ENCODE peak calls at places on chromosomes 1 and 21, in six cellular contexts. A, R, L, G, M and E are unnamed samples.

GRCh38 chr1:85494074-85494956 is 29.4 kb upstream of the DDAH1 start:
- ATAC-seq in A (no peak), R (no peak), L (peak; percentile 40), G (peak; percentile 65), M (no peak), E (peak; percentile 13)

GRCh38 chr1:183699643-183700160 is 46.6 kb upstream of the APOBEC4 start:
- ATAC-seq in A (no peak), R (no peak), L (peak; percentile 97), G (peak; percentile 98), M (peak; percentile 32), E (no peak)

GRCh38 chr1:38064232-38064903 is 17.8 kb upstream of the POU3F1 start:
- ATAC-seq in A (no peak), R (peak; percentile 83), L (no peak), G (peak; percentile 37), M (no peak), E (no peak)

GRCh38 chr1:197399691-197400521 is 131.9 kb downstream of the CRB1 start:
- ATAC-seq in A (peak; percentile 81), R (peak; percentile 96), L (peak; percentile 86), G (peak; percentile 81), M (peak; percentile 44), E (no peak)

GRCh38 chr1:20478072-20478660 is 7.8 kb downstream of the CAMK2N1 start:
- ATAC-seq in A (no peak), R (no peak), L (no peak), G (no peak), M (no peak), E (no peak)

GRCh38 chr1:40160806-40161124 is 422 bp upstream of the RLF start:
- ATAC-seq in A (no peak), R (no peak), L (no peak), G (no peak), M (no peak), E (no peak)

GRCh38 chr1:218164930-218165686 is 120.0 kb upstream of the RRP15 start:
- ATAC-seq in A (peak; percentile 64), R (peak; percentile 29), L (peak; percentile 87), G (peak; percentile 91), M (peak; percentile 73), E (peak; percentile 69)

GRCh38 chr21:16587141-16587570 is 857.4 kb downstream of the USP25 start:
- ATAC-seq in A (no peak), R (no peak), L (peak; percentile 78), G (peak; percentile 74), M (peak; percentile 51), E (no peak)

GRCh38 chr1:198168180-198168579 is 11.4 kb downstream of the NEK7 start:
- ATAC-seq in A (peak; percentile 55), R (peak; percentile 15), L (no peak), G (no peak), M (no peak), E (no peak)

GRCh38 chr1:17831619-17832018 is 76.5 kb downstream of the ACTL8 start:
- ATAC-seq in A (no peak), R (peak; percentile 60), L (no peak), G (no peak), M (no peak), E (no peak)

GRCh38 chr1:164524810-164525209 is 34.2 kb upstream of the PBX1 start:
- ATAC-seq in A (no peak), R (no peak), L (no peak), G (no peak), M (no peak), E (no peak)

GRCh38 chr1:53511323-53511932 is 52.2 kb downstream of the DMRTB1 start:
- ATAC-seq in A (no peak), R (no peak), L (no peak), G (no peak), M (no peak), E (no peak)

GRCh38 chr1:25064465-25065238 is 134.6 kb upstream of the RUNX3 start:
- ATAC-seq in A (peak; percentile 87), R (no peak), L (no peak), G (no peak), M (no peak), E (no peak)

GRCh38 chr1:27637052-27637451 is 2.1 kb upstream of the FGR start:
- ATAC-seq in A (peak; percentile 63), R (no peak), L (no peak), G (no peak), M (no peak), E (no peak)

GRCh38 chr1:196433000-196433399 is 175.2 kb downstream of the KCNT2 start:
- ATAC-seq in A (no peak), R (no peak), L (no peak), G (no peak), M (no peak), E (no peak)

GRCh38 chr1:3423245-3423829 is 31.1 kb upstream of the ARHGEF16 start:
- ATAC-seq in A (no peak), R (no peak), L (no peak), G (peak; percentile 90), M (peak; percentile 25), E (peak; percentile 59)

GRCh38 chr1:156895408-156895874 is 1.9 kb downstream of the PEAR1 start:
- ATAC-seq in A (no peak), R (no peak), L (no peak), G (no peak), M (no peak), E (no peak)

GRCh38 chr1:156895927-156896326 is 2.4 kb downstream of the PEAR1 start:
- ATAC-seq in A (no peak), R (no peak), L (no peak), G (no peak), M (no peak), E (no peak)

GRCh38 chr1:156893048-156893953 is at the start of gene PEAR1:
- ATAC-seq in A (no peak), R (no peak), L (no peak), G (no peak), M (no peak), E (peak; percentile 20)

GRCh38 chr1:156894001-156894400 is 483 bp downstream of the PEAR1 start:
- ATAC-seq in A (no peak), R (no peak), L (no peak), G (no peak), M (no peak), E (no peak)

DNA sequence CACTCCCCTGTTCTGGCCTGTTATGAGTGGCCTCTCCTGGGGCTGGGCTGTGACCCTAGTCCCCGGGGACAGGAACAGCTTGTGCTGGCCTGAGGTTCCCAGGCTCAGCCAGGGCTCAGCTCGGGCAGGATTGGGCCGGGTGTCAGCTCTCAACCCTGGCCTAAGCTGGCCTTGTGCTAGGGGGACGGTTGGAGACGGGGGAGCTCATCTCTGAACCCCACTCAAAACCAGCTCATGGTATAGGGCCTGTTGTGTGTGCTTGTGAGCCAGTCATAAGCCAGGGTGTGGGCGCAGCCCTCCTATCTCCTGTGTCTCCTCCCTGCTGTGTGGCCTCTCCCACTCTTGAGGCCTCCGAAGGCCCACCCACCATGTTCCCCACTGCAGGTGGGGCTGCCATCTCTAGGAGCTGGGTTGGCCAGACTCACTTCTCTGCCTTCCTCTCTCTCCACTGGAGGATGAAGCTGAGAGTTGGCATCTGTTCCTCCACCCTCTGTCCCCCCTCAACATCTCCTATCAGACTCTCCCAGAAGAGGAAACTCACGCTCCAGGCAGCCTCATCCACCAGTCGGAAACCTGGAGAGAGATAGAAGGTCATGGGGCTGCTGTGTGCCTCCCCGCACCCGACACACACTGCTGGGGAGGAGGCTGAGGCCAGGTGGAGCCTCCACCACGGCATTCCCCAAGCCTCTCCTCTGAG is 1.3 kb downstream of the PEAR1 start:
- ATAC-seq in A (no peak), R (peak; percentile 74), L (no peak), G (no peak), M (no peak), E (no peak)
- H3K4me1 ChIP-seq in A (no peaks in the 10 kb centered on the region), R (peaks cover 36% of the 10 kb centered on the region), L (peaks cover 64% of the 10 kb centered on the region), G (peaks cover 28% of the 10 kb centered on the region), M (peaks cover 54% of the 10 kb centered on the region), E (peaks cover 12% of the 10 kb centered on the region)

GRCh38 chr1:151144474-151145157 is 1.8 kb downstream of the SEMA6C start:
- ATAC-seq in A (no peak), R (no peak), L (no peak), G (no peak), M (no peak), E (no peak)
- H3K4me3 ChIP-seq in A (no peak overlapping the region), R (no peak overlapping the region), L (no peak overlapping the region), G (no peak overlapping the region), M (peak overlapping the region; percentile 57), E (peak overlapping the region; percentile 38)

GRCh38 chr1:77120950-77121349 is 98.3 kb downstream of the PIGK start:
- ATAC-seq in A (no peak), R (no peak), L (no peak), G (no peak), M (no peak), E (no peak)
- TF ChIP-seq EP300 in A (no peak), R (no peak), L (no peak), G (no peak), M (no peak), E (no peak)

GRCh38 chr1:26162220-26162703 is 3.4 kb downstream of the FAM110D start:
- ATAC-seq in A (no peak), R (no peak), L (no peak), G (no peak), M (no peak), E (no peak)

GRCh38 chr1:26158271-26159112 is at the start of gene FAM110D:
- ATAC-seq in A (no peak), R (no peak), L (no peak), G (no peak), M (no peak), E (no peak)

GRCh38 chr1:26160527-26161407 is 1.9 kb downstream of the FAM110D start:
- ATAC-seq in A (no peak), R (no peak), L (no peak), G (peak; percentile 8), M (no peak), E (peak; percentile 1)

GRCh38 chr1:26161408-26162219 is 2.7 kb downstream of the FAM110D start:
- ATAC-seq in A (peak; percentile 70), R (peak; percentile 86), L (peak; percentile 60), G (peak; percentile 66), M (peak; percentile 82), E (peak; percentile 72)

DNA sequence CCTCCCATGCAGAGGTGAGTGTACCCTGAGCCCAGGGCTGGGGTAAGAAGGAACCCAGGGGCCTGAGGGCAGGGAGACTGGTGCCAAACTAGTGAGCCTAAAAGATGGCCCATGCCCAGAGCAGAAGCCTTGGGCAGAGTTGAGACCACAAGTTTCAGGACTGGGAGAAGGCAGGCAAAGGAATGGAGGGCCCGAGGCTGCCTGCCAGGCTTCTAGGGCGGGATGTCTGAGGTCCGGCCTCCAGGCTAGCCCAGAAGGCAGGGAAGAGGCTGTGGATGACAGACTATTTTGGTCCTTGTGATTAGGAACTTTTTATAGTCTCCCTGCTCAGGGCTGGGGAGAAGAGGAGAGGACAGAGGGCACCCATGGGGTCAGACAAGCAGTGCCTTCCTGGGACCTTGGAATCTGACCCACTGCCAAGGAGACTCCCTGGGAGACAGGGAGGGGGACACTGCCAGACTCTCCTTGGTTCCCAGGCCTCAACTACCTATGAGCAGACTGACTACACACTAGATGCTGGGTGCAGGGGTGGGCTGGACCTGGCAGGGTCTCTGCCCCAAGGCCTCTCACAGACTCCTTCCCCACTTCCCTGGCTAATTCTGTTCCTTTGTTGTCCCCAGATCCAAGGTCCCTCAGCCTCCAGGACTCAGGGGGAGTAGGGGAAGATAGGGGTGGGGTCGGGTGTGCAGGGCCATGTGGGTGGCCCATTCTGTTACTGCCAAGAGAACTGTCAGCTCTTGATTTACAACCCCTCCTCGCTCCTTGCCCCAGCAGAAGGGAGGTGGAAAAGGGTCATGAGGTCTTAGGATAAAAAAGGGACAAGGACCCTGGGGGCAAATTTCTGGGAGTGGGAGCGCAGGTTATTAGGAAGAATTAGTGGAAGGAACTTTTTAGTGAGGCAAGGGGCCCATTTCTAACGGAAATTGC is 497 bp downstream of the FAM110D start:
- ATAC-seq in A (no peak), R (no peak), L (no peak), G (no peak), M (no peak), E (no peak)
- H3K4me1 ChIP-seq in A (peaks cover under 1% of the 10 kb centered on the region), R (peaks cover 25% of the 10 kb centered on the region), L (peaks cover 10% of the 10 kb centered on the region), G (peaks cover 30% of the 10 kb centered on the region), M (peaks cover 40% of the 10 kb centered on the region), E (peaks cover 10% of the 10 kb centered on the region)

GRCh38 chr1:234398849-234399381 is 25.7 kb downstream of the COA6 start:
- ATAC-seq in A (peak; percentile 84), R (no peak), L (no peak), G (no peak), M (peak; percentile 75), E (no peak)
- H3K4me3 ChIP-seq in A (peak overlapping the region; percentile 35), R (no peak overlapping the region), L (no peak overlapping the region), G (no peak overlapping the region), M (peak overlapping the region; percentile 18), E (no peak overlapping the region)